ENCODE peak calls at places on chromosomes 11 and 22, in eight cellular contexts. W, Q, H, Z, X, P, R and S are unnamed samples.

GRCh38 chr11:76644591-76644990 is 26.0 kb downstream of the LRRC32 start:
- DNase-seq in W (no peak), Q (no peak), H (no peak), Z (no peak), X (no peak), P (peak), R (peak), S (no peak)

GRCh38 chr11:61090521-61090920 is 11.8 kb upstream of the CD5 start:
- DNase-seq in W (no peak), Q (no peak), H (no peak), Z (no peak), X (no peak), P (no peak), R (no peak), S (no peak)

GRCh38 chr22:47034905-47035419 is 272.5 kb downstream of the TBC1D22A start:
- DNase-seq in W (peak), Q (no peak), H (no peak), Z (no peak), X (no peak), P (no peak), R (no peak), S (no peak)

GRCh38 chr11:47573321-47573720 is 5.4 kb downstream of the KBTBD4 start:
- DNase-seq in W (no peak), Q (no peak), H (no peak), Z (no peak), X (no peak), P (no peak), R (no peak), S (no peak)

GRCh38 chr11:79982185-79982584 is 541.4 kb upstream of the TENM4 start:
- DNase-seq in W (no peak), Q (no peak), H (no peak), Z (no peak), X (no peak), P (no peak), R (no peak), S (no peak)

GRCh38 chr11:76225122-76225584 is 18.9 kb upstream of the WNT11 start:
- DNase-seq in W (no peak), Q (no peak), H (no peak), Z (no peak), X (no peak), P (no peak), R (no peak), S (no peak)

GRCh38 chr11:73218106-73218829 is at the start of gene P2RY2:
- DNase-seq in W (peak), Q (peak), H (peak), Z (peak), X (no peak), P (peak), R (peak), S (peak)

GRCh38 chr11:13487661-13488030 is 8.2 kb downstream of the PTH start:
- DNase-seq in W (no peak), Q (no peak), H (peak), Z (no peak), X (no peak), P (no peak), R (peak), S (peak)

GRCh38 chr22:28299760-28300159 is 379.9 kb downstream of the TTC28 start:
- DNase-seq in W (no peak), Q (no peak), H (no peak), Z (no peak), X (no peak), P (no peak), R (no peak), S (no peak)

GRCh38 chr11:59756845-59757244 is 1.7 kb downstream of the STX3 start:
- DNase-seq in W (peak), Q (peak), H (peak), Z (no peak), X (peak), P (peak), R (peak), S (no peak)

GRCh38 chr11:98434296-98434695 is 586.5 kb upstream of the CNTN5 start:
- DNase-seq in W (no peak), Q (no peak), H (no peak), Z (no peak), X (no peak), P (no peak), R (no peak), S (no peak)

GRCh38 chr11:109123811-109124787 is 297.9 kb upstream of the C11orf87 start:
- DNase-seq in W (no peak), Q (no peak), H (no peak), Z (no peak), X (no peak), P (no peak), R (no peak), S (no peak)

GRCh38 chr11:70719516-70719915 is 321.2 kb downstream of the CTTN start:
- DNase-seq in W (no peak), Q (no peak), H (no peak), Z (no peak), X (no peak), P (no peak), R (no peak), S (no peak)

GRCh38 chr11:60164550-60165075 is 18.3 kb downstream of the MS4A6A start:
- DNase-seq in W (no peak), Q (no peak), H (no peak), Z (no peak), X (no peak), P (peak), R (peak), S (no peak)

GRCh38 chr11:69398529-69399492 is 82.7 kb upstream of the LINC01488 start:
- DNase-seq in W (peak), Q (peak), H (no peak), Z (no peak), X (no peak), P (peak), R (peak), S (no peak)

GRCh38 chr22:32622004-32622761 is 147.6 kb downstream of the FBXO7 start:
- DNase-seq in W (no peak), Q (no peak), H (no peak), Z (peak), X (peak), P (no peak), R (no peak), S (no peak)

GRCh38 chr11:120326228-120326627 is 1.1 kb downstream of the TLCD5 start:
- DNase-seq in W (no peak), Q (no peak), H (no peak), Z (no peak), X (peak), P (no peak), R (no peak), S (no peak)

GRCh38 chr11:65381721-65382035 is 768 bp downstream of the SLC25A45 start:
- DNase-seq in W (no peak), Q (no peak), H (peak), Z (no peak), X (peak), P (no peak), R (peak), S (no peak)

GRCh38 chr11:82775736-82776346 is 42.2 kb upstream of the FAM181B start:
- DNase-seq in W (peak), Q (peak), H (peak), Z (no peak), X (peak), P (peak), R (peak), S (peak)

GRCh38 chr11:61971177-61972111 is 4.0 kb upstream of the FTH1 start:
- DNase-seq in W (peak), Q (peak), H (peak), Z (peak), X (peak), P (peak), R (peak), S (peak)

GRCh38 chr11:7905961-7906429 is 25.1 kb downstream of the OR10A6 start:
- DNase-seq in W (no peak), Q (no peak), H (no peak), Z (no peak), X (no peak), P (peak), R (peak), S (no peak)

GRCh38 chr11:57249384-57250319 is 12.6 kb upstream of the APLNR start:
- DNase-seq in W (peak), Q (peak), H (peak), Z (peak), X (peak), P (peak), R (peak), S (peak)

GRCh38 chr11:60985991-60986915 is 14.8 kb downstream of the CD6 start:
- DNase-seq in W (peak), Q (peak), H (no peak), Z (no peak), X (peak), P (peak), R (peak), S (no peak)

GRCh38 chr11:72828081-72828567 is 13.9 kb downstream of the ATG16L2 start:
- DNase-seq in W (no peak), Q (peak), H (no peak), Z (peak), X (no peak), P (no peak), R (no peak), S (no peak)

GRCh38 chr11:133408402-133408801 is 123.9 kb downstream of the OPCML start:
- DNase-seq in W (no peak), Q (no peak), H (no peak), Z (no peak), X (no peak), P (no peak), R (no peak), S (no peak)

GRCh38 chr11:36361901-36362391 is 65.9 kb downstream of the PRR5L start:
- DNase-seq in W (no peak), Q (no peak), H (no peak), Z (no peak), X (peak), P (peak), R (peak), S (no peak)

GRCh38 chr22:17230239-17230638 is 11.0 kb upstream of the ADA2 start:
- DNase-seq in W (no peak), Q (peak), H (no peak), Z (no peak), X (no peak), P (peak), R (peak), S (no peak)
- TF ChIP-seq CTCF in W (no peak), Q (no peak), H (no peak), Z (no peak), X (no peak), P (no peak), R (no peak), S (no peak)

DNA sequence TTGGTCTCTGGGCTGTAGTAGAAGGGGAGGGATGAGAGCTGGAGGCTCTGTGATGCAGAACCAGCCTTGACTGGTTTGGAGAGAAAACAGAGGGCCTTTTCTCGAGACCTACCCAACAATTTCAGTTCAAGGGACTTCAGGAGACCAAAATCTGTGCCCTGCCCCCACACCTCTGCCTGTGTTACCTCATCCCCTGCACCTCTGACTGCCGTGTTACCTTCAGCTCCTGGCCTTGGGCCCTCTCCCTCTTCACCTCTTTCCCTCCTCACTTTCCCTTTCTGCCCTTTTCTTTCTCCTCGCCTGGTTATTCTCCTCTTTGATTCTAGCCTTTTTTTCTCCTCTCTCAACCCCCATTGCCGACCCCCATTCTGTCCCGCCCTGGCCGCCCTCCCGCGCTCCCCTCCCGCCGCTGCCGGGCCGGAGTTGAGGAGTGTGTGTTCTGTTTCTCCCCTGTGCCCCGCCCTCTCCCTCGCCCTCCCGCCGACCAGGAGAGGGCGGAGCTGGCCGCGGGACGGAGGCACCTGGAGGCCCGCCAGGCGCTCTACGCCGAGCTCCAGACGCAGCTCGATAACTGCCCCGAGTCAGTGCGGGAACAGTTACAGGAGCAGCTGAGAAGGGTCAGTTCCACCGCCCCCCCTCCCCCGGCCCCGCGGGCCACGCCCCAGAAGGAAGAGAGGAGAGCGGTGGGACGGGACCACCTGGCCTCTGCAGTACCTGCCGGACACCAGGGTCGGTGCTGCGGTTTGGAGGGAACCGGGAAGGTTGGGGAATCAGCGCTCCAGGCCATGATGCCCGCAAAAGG is 27.2 kb downstream of the PHLDB1 start:
- DNase-seq in W (peak), Q (no peak), H (no peak), Z (peak), X (no peak), P (peak), R (peak), S (no peak)
- TF ChIP-seq CTCF in W (no peak), Q (no peak), H (no peak), Z (no peak), X (peak), P (peak), R (peak), S (no peak)

GRCh38 chr11:106082096-106082495 is 4.6 kb downstream of the AASDHPPT start:
- DNase-seq in W (no peak), Q (no peak), H (no peak), Z (no peak), X (no peak), P (no peak), R (no peak), S (no peak)

GRCh38 chr11:106077609-106078517 is at the start of gene AASDHPPT:
- DNase-seq in W (no peak), Q (peak), H (peak), Z (peak), X (peak), P (peak), R (peak), S (no peak)

GRCh38 chr11:106076421-106076922 is 675 bp downstream of the KBTBD3 start:
- DNase-seq in W (peak), Q (no peak), H (no peak), Z (no peak), X (no peak), P (no peak), R (peak), S (no peak)

GRCh38 chr11:106072804-106073203 is 4.3 kb downstream of the KBTBD3 start:
- DNase-seq in W (no peak), Q (no peak), H (no peak), Z (no peak), X (no peak), P (no peak), R (no peak), S (no peak)

DNA sequence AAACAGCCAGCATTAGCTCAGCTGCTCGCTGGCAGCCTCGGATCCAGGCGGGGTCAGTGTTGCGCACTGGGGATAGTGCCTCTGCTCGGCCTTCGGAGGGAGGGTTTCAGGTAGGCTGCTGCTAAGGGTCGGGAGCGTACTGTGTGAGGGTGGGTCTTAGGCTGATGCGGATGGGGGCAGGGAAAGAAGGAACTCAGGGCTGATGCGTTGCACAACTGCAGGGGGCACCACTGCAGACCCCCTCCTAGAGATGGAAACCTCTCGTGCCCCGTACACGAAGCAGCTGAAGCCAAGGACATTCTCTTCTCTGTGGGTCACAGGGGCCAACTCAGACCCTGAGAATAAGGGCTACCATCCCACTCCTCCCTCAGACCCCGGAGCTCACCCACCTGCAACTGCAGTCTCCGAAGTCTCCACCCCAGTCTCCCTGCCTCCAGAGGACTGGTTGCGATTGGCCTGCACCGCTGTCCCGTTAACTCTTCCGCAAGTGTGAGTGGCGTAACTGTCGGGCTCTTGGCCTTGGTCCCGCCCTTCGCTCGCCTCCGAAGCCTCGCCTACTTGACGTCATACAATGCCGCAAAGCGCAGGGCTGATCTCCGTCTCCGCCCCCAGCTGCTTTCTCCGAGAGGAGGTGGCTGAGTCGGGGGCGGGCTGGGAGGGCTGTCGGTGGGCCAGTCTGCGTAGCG is at the start of gene KBTBD3:
- DNase-seq in W (peak), Q (peak), H (peak), Z (peak), X (peak), P (peak), R (peak), S (peak)
- TF ChIP-seq CTCF in W (peak), Q (no peak), H (peak), Z (no peak), X (peak), P (peak), R (peak), S (peak)

GRCh38 chr22:30636226-30637077 is 871 bp downstream of the SLC35E4 start:
- DNase-seq in W (peak), Q (no peak), H (no peak), Z (peak), X (no peak), P (peak), R (peak), S (no peak)
- TF ChIP-seq CTCF in W (no peak), Q (no peak), H (no peak), Z (no peak), X (no peak), P (no peak), R (no peak), S (no peak)

DNA sequence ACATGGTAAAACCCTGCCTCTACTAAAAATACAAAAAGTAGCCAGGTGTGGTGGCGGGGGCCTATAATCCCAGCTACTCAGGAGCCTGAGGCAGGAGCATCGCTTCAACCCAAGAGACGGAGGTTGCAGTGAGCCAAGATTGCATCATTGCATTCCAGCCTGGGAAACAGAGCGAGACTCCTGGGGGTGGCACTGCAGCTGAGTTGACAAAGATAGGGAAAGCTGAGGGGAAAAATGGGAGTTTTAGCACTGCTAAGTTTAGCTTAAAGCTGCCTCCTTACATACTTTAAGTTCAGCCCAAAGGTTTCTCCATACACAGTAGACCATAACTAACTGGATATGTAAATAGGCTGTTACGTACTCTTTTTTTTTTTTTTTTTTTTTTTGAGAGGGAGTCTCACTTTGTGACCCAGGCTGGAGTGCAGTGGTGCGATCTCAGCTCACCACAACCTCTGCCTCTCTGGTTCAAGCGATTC is 9.0 kb upstream of the USP28 start:
- DNase-seq in W (no peak), Q (no peak), H (no peak), Z (no peak), X (no peak), P (no peak), R (peak), S (no peak)
- TF ChIP-seq CTCF in W (no peak), Q (no peak), H (no peak), Z (no peak), X (no peak), P (no peak), R (no peak), S (no peak)

GRCh38 chr11:92399702-92400101 is 175.1 kb downstream of the FAT3 start:
- DNase-seq in W (no peak), Q (peak), H (no peak), Z (no peak), X (no peak), P (no peak), R (peak), S (no peak)

GRCh38 chr11:92396133-92396532 is 171.5 kb downstream of the FAT3 start:
- DNase-seq in W (no peak), Q (no peak), H (no peak), Z (no peak), X (no peak), P (no peak), R (no peak), S (no peak)

GRCh38 chr11:92397356-92397755 is 172.7 kb downstream of the FAT3 start:
- DNase-seq in W (no peak), Q (no peak), H (no peak), Z (no peak), X (no peak), P (no peak), R (no peak), S (no peak)

GRCh38 chr11:92406472-92406871 is 181.9 kb downstream of the FAT3 start:
- DNase-seq in W (no peak), Q (no peak), H (no peak), Z (no peak), X (no peak), P (peak), R (peak), S (no peak)

GRCh38 chr11:92401507-92401906 is 176.9 kb downstream of the FAT3 start:
- DNase-seq in W (no peak), Q (no peak), H (no peak), Z (no peak), X (no peak), P (no peak), R (no peak), S (no peak)
- TF ChIP-seq CTCF in W (no peak), Q (no peak), H (no peak), Z (no peak), X (no peak), P (no peak), R (no peak), S (no peak)

GRCh38 chr11:43925932-43926505 is 16.4 kb upstream of the C11orf96 start:
- DNase-seq in W (no peak), Q (no peak), H (no peak), Z (no peak), X (no peak), P (no peak), R (no peak), S (no peak)

GRCh38 chr11:43922974-43923326 is 19.5 kb upstream of the C11orf96 start:
- DNase-seq in W (no peak), Q (no peak), H (no peak), Z (no peak), X (no peak), P (no peak), R (no peak), S (no peak)

GRCh38 chr11:43925063-43925931 is 17.1 kb upstream of the C11orf96 start:
- DNase-seq in W (no peak), Q (no peak), H (no peak), Z (no peak), X (no peak), P (no peak), R (no peak), S (no peak)

GRCh38 chr11:43923327-43924111 is 18.9 kb upstream of the C11orf96 start:
- DNase-seq in W (no peak), Q (no peak), H (no peak), Z (no peak), X (peak), P (no peak), R (peak), S (no peak)

DNA sequence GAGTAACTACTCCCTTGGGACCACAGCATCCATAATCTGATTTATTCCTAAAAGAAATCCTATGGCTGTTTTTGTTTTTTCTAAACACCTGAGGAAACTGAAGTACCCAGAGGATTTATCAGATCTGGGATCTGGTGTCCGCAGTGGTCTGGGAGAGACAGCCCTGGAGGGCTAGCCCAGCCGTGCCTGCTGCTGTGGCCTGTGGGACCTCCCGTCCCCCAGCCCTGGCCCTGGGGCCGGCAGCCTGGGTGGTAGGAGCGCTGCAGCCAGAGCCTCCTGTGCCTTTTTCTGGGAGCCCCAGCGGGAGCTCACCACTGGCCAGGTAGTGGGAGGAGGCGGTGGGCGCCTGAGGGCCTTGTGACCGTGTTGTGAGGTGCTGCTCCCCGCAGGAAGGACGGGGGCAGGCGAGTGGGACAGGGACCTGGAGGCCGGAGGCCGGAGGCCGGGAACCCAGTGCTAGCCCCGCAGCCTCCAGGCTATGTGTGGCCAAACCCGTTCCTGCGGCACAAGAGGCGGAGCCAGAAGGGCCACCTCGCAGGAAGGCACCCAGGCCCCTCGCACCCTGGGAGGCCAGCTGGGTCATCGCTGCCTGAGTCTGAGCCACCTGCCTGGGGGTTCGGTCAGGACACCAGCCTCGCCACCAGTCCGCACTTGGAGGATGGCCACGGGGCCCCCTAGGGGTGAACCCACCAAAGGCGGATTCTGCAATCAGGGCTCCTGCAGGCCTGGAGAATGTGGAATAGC is 18.2 kb upstream of the C11orf96 start:
- DNase-seq in W (no peak), Q (no peak), H (no peak), Z (no peak), X (no peak), P (no peak), R (no peak), S (no peak)
- TF ChIP-seq CTCF in W (no peak), Q (no peak), H (no peak), Z (no peak), X (peak), P (no peak), R (no peak), S (no peak)